ENCODE peak calls at places on chromosomes 6 and 20, in nine cellular contexts. F is tibial artery; N is H1; U is endodermal cell; G is tibial nerve; Q is lung; T is suprapubic skin; E is colonic mucosa; L is CD8-positive, alpha-beta memory T cell. C is an unnamed sample.

GRCh38 chr20:25676164-25676809 is 20.4 kb downstream of the ZNF337 start:
- DNase-seq in F (no peak), N (no peak), U (no peak), G (no peak), Q (no peak), T (no peak), E (no peak), L (no peak), C (no peak)

GRCh38 chr6:36631326-36632046 is 37.3 kb downstream of the SRSF3 start:
- DNase-seq in F (no peak), N (no peak), U (no peak), G (no peak), Q (peak; percentile 50), T (no peak), E (no peak), L (no peak), C (no peak)

GRCh38 chr6:35473075-35473848 is 5.1 kb downstream of the RPL10A start:
- DNase-seq in F (no peak), N (no peak), U (peak; percentile 67), G (no peak), Q (no peak), T (no peak), E (no peak), L (no peak), C (no peak)

GRCh38 chr6:5772634-5773230 is 234.0 kb downstream of the NRN1 start:
- DNase-seq in F (no peak), N (no peak), U (no peak), G (no peak), Q (no peak), T (no peak), E (no peak), L (no peak), C (no peak)

GRCh38 chr6:85537055-85537494 is 56.6 kb downstream of the SNX14 start:
- DNase-seq in F (no peak), N (no peak), U (no peak), G (no peak), Q (no peak), T (no peak), E (no peak), L (no peak), C (no peak)

GRCh38 chr20:54132612-54133433 is 41.0 kb downstream of the CYP24A1 start:
- DNase-seq in F (peak; percentile 58), N (no peak), U (peak; percentile 63), G (no peak), Q (peak; percentile 52), T (no peak), E (no peak), L (no peak), C (peak; percentile 42)

GRCh38 chr6:113626470-113626869 is 230.7 kb upstream of the MARCKS start:
- DNase-seq in F (no peak), N (no peak), U (no peak), G (no peak), Q (no peak), T (no peak), E (no peak), L (no peak), C (no peak)

GRCh38 chr6:11085758-11086435 is 7.7 kb upstream of the SMIM13 start:
- DNase-seq in F (no peak), N (no peak), U (no peak), G (no peak), Q (no peak), T (no peak), E (no peak), L (no peak), C (no peak)

GRCh38 chr20:51928931-51929330 is 126.6 kb upstream of the SALL4 start:
- DNase-seq in F (no peak), N (no peak), U (no peak), G (no peak), Q (no peak), T (no peak), E (no peak), L (no peak), C (no peak)

GRCh38 chr6:84929212-84929611 is 164.8 kb upstream of the TBX18 start:
- DNase-seq in F (no peak), N (no peak), U (no peak), G (no peak), Q (no peak), T (no peak), E (no peak), L (no peak), C (no peak)

GRCh38 chr6:39870950-39871349 is 63.3 kb downstream of the MOCS1 start:
- DNase-seq in F (no peak), N (no peak), U (no peak), G (no peak), Q (no peak), T (no peak), E (no peak), L (no peak), C (no peak)

GRCh38 chr20:35093245-35093884 is 758 bp upstream of the TRPC4AP start:
- DNase-seq in F (no peak), N (no peak), U (no peak), G (no peak), Q (no peak), T (no peak), E (no peak), L (no peak), C (no peak)

GRCh38 chr6:1554881-1555569 is 54.7 kb upstream of the FOXC1 start:
- DNase-seq in F (peak; percentile 70), N (no peak), U (peak; percentile 81), G (peak; percentile 63), Q (peak; percentile 66), T (no peak), E (peak; percentile 76), L (peak; percentile 70), C (peak; percentile 47)

GRCh38 chr6:16230953-16231352 is 7.4 kb upstream of the GMPR start:
- DNase-seq in F (no peak), N (no peak), U (peak; percentile 60), G (no peak), Q (no peak), T (no peak), E (no peak), L (no peak), C (no peak)

GRCh38 chr20:20568604-20569205 is 143.7 kb downstream of the RALGAPA2 start:
- DNase-seq in F (no peak), N (no peak), U (peak; percentile 51), G (no peak), Q (no peak), T (no peak), E (no peak), L (peak; percentile 6), C (no peak)

GRCh38 chr6:3872370-3872854 is 23.2 kb downstream of the FAM50B start:
- DNase-seq in F (no peak), N (no peak), U (peak; percentile 26), G (no peak), Q (no peak), T (peak; percentile 26), E (no peak), L (no peak), C (no peak)

GRCh38 chr6:3874069-3874468 is 24.9 kb downstream of the FAM50B start:
- DNase-seq in F (no peak), N (no peak), U (no peak), G (no peak), Q (no peak), T (peak; percentile 67), E (no peak), L (no peak), C (no peak)

GRCh38 chr6:3871511-3871910 is 22.3 kb downstream of the FAM50B start:
- DNase-seq in F (no peak), N (no peak), U (peak; percentile 9), G (no peak), Q (no peak), T (no peak), E (no peak), L (no peak), C (no peak)

GRCh38 chr6:3871939-3872338 is 22.8 kb downstream of the FAM50B start:
- DNase-seq in F (no peak), N (no peak), U (peak; percentile 27), G (no peak), Q (no peak), T (peak; percentile 29), E (no peak), L (no peak), C (no peak)

GRCh38 chr6:3873051-3873450 is 23.9 kb downstream of the FAM50B start:
- DNase-seq in F (no peak), N (no peak), U (peak; percentile 0), G (no peak), Q (no peak), T (no peak), E (no peak), L (no peak), C (no peak)
- H3K27ac ChIP-seq in F (no peak overlapping the region), N (no peak overlapping the region), U (no peak overlapping the region), G (no peak overlapping the region), Q (no peak overlapping the region), T (no peak overlapping the region), E (no peak overlapping the region), L (no peak overlapping the region), C (no peak overlapping the region)

GRCh38 chr6:96570053-96570452 is 7.1 kb downstream of the FHL5 start:
- DNase-seq in F (no peak), N (no peak), U (no peak), G (no peak), Q (no peak), T (no peak), E (no peak), L (no peak), C (no peak)
- H3K4me3 ChIP-seq in F (no peak overlapping the region), N (no peak overlapping the region), U (no peak overlapping the region), G (no peak overlapping the region), Q (no peak overlapping the region), T (no peak overlapping the region), E (no peak overlapping the region), L (no peak overlapping the region), C (no peak overlapping the region)

GRCh38 chr6:125789576-125790402 is 971 bp upstream of the NCOA7 start:
- DNase-seq in F (peak; percentile 74), N (no peak), U (peak; percentile 77), G (no peak), Q (peak; percentile 44), T (no peak), E (peak; percentile 59), L (peak; percentile 26), C (no peak)
- H3K4me1 ChIP-seq in F (peaks cover 30% of the 10 kb centered on the region), N (peaks cover 3% of the 10 kb centered on the region), U (peaks cover 7% of the 10 kb centered on the region), G (peaks cover 38% of the 10 kb centered on the region), Q (peaks cover 3% of the 10 kb centered on the region), T (peaks cover 55% of the 10 kb centered on the region), E (peaks cover 6% of the 10 kb centered on the region), L (peaks cover 38% of the 10 kb centered on the region), C (peaks cover 6% of the 10 kb centered on the region)

GRCh38 chr6:22959571-22959970 is 390.2 kb downstream of the HDGFL1 start:
- DNase-seq in F (no peak), N (no peak), U (no peak), G (no peak), Q (no peak), T (no peak), E (no peak), L (no peak), C (no peak)

GRCh38 chr6:22952076-22952475 is 382.7 kb downstream of the HDGFL1 start:
- DNase-seq in F (no peak), N (no peak), U (no peak), G (no peak), Q (no peak), T (no peak), E (no peak), L (no peak), C (no peak)

GRCh38 chr6:22958677-22959076 is 389.3 kb downstream of the HDGFL1 start:
- DNase-seq in F (no peak), N (no peak), U (no peak), G (no peak), Q (no peak), T (no peak), E (no peak), L (no peak), C (no peak)

GRCh38 chr6:22956029-22956715 is 386.8 kb downstream of the HDGFL1 start:
- DNase-seq in F (no peak), N (no peak), U (no peak), G (no peak), Q (no peak), T (no peak), E (no peak), L (no peak), C (no peak)

GRCh38 chr6:22954749-22955385 is 385.5 kb downstream of the HDGFL1 start:
- DNase-seq in F (no peak), N (no peak), U (no peak), G (no peak), Q (no peak), T (no peak), E (no peak), L (no peak), C (no peak)
- H3K27ac ChIP-seq in F (peak overlapping the region; percentile 48), N (no peak overlapping the region), U (no peak overlapping the region), G (no peak overlapping the region), Q (no peak overlapping the region), T (no peak overlapping the region), E (no peak overlapping the region), L (no peak overlapping the region), C (peak overlapping the region; percentile 31)